ENCODE peak calls at places on chromosomes 16 and 17, in five cellular contexts. R is T-helper 17 cell; N is foreskin fibroblast; W is stimulated activated CD8-positive, alpha-beta memory T cell treated with anti-CD3 and anti-CD28 coated beads, Interleukin-4, amount 100 ng/mL, for 24 hours; B is fibroblast of lung. A is an unnamed sample.

GRCh38 chr17:20122236-20122879 is 113.2 kb downstream of the SPECC1 start:
- DNase-seq in R (no peak), N (no peak), W (no peak), B (no peak), A (no peak)

GRCh38 chr17:50767030-50767429 is 288 bp downstream of the ANKRD40CL start:
- DNase-seq in R (no peak), N (no peak), W (no peak), B (no peak), A (no peak)

GRCh38 chr17:58232707-58233156 is 5.7 kb upstream of the LPO start:
- DNase-seq in R (no peak), N (peak; percentile 72), W (no peak), B (peak; percentile 12), A (no peak)

GRCh38 chr16:67177743-67178699 is 5.7 kb downstream of the MATCAP1 start:
- DNase-seq in R (peak; percentile 64), N (no peak), W (no peak), B (peak; percentile 53), A (peak; percentile 54)

GRCh38 chr16:50308237-50308965 is 42.0 kb downstream of the ADCY7 start:
- DNase-seq in R (no peak), N (no peak), W (no peak), B (no peak), A (no peak)

GRCh38 chr17:50379733-50380132 is 6.7 kb downstream of the EME1 start:
- DNase-seq in R (no peak), N (no peak), W (no peak), B (no peak), A (no peak)

GRCh38 chr16:27429981-27430441 is 28.0 kb downstream of the IL21R start:
- DNase-seq in R (no peak), N (no peak), W (no peak), B (no peak), A (no peak)

GRCh38 chr16:86919531-86920305 is 341.4 kb downstream of the FOXL1 start:
- DNase-seq in R (no peak), N (no peak), W (no peak), B (no peak), A (no peak)

GRCh38 chr16:15539197-15539596 is 103.8 kb downstream of the MARF1 start:
- DNase-seq in R (no peak), N (no peak), W (no peak), B (no peak), A (no peak)

GRCh38 chr17:38669520-38669919 is 5.2 kb downstream of the EPOP start:
- DNase-seq in R (no peak), N (no peak), W (no peak), B (no peak), A (no peak)

GRCh38 chr16:19741354-19741753 is 23.3 kb downstream of the IQCK start:
- DNase-seq in R (no peak), N (no peak), W (no peak), B (no peak), A (no peak)

GRCh38 chr17:50356418-50356817 is 10.5 kb downstream of the XYLT2 start:
- DNase-seq in R (no peak), N (no peak), W (no peak), B (no peak), A (no peak)

GRCh38 chr17:76868176-76868668 is at the start of gene MGAT5B:
- DNase-seq in R (peak; percentile 66), N (peak; percentile 79), W (peak; percentile 61), B (peak; percentile 78), A (peak; percentile 75)

GRCh38 chr16:59697236-59697635 is 963.1 kb upstream of the GOT2 start:
- DNase-seq in R (no peak), N (no peak), W (no peak), B (peak; percentile 17), A (no peak)

GRCh38 chr17:38724337-38724988 is 5.7 kb upstream of the CISD3 start:
- DNase-seq in R (no peak), N (no peak), W (no peak), B (no peak), A (peak; percentile 52)

GRCh38 chr17:71666047-71666446 is 454.8 kb upstream of the SOX9 start:
- DNase-seq in R (no peak), N (no peak), W (no peak), B (no peak), A (no peak)

GRCh38 chr16:54847207-54847606 is 83.5 kb upstream of the IRX5 start:
- DNase-seq in R (no peak), N (no peak), W (no peak), B (no peak), A (no peak)

GRCh38 chr17:12457493-12457892 is 208.2 kb upstream of the MYOCD start:
- DNase-seq in R (no peak), N (no peak), W (no peak), B (no peak), A (no peak)

GRCh38 chr17:869067-869466 is 86.9 kb downstream of the MRM3 start:
- DNase-seq in R (no peak), N (peak; percentile 86), W (no peak), B (peak; percentile 78), A (peak; percentile 84)

GRCh38 chr16:87821346-87822001 is 47.8 kb downstream of the SLC7A5 start:
- DNase-seq in R (no peak), N (no peak), W (no peak), B (no peak), A (no peak)

GRCh38 chr17:68455756-68456528 is 1.4 kb downstream of the WIPI1 start:
- DNase-seq in R (no peak), N (peak; percentile 82), W (no peak), B (peak; percentile 98), A (peak; percentile 98)

GRCh38 chr17:57987582-57988300 is at the start of gene VEZF1:
- DNase-seq in R (peak; percentile 70), N (peak; percentile 62), W (peak; percentile 68), B (peak; percentile 59), A (peak; percentile 78)

GRCh38 chr17:27559996-27560481 is 70.9 kb upstream of the LGALS9 start:
- DNase-seq in R (no peak), N (peak; percentile 63), W (no peak), B (peak; percentile 98), A (peak; percentile 81)

GRCh38 chr17:79496422-79497005 is 114.3 kb downstream of the RBFOX3 start:
- DNase-seq in R (no peak), N (no peak), W (no peak), B (no peak), A (no peak)

GRCh38 chr16:89863741-89864391 is 9.5 kb upstream of the TCF25 start:
- DNase-seq in R (no peak), N (peak; percentile 21), W (peak; percentile 29), B (peak; percentile 14), A (no peak)

GRCh38 chr16:47196457-47196856 is 52.7 kb upstream of the NETO2 start:
- DNase-seq in R (no peak), N (no peak), W (no peak), B (no peak), A (no peak)

GRCh38 chr16:13453938-13454553 is 465.9 kb upstream of the ERCC4 start:
- DNase-seq in R (no peak), N (peak; percentile 47), W (no peak), B (no peak), A (no peak)

GRCh38 chr16:66635406-66635805 is 30.9 kb downstream of the CMTM3 start:
- DNase-seq in R (no peak), N (no peak), W (no peak), B (no peak), A (no peak)

GRCh38 chr16:67248401-67249177 is at the start of gene SLC9A5:
- DNase-seq in R (peak; percentile 22), N (no peak), W (no peak), B (no peak), A (no peak)

GRCh38 chr17:44655983-44656700 is at the start of gene MEIOC:
- DNase-seq in R (no peak), N (no peak), W (peak; percentile 34), B (no peak), A (no peak)

GRCh38 chr17:3738562-3739295 is 15.0 kb downstream of the HASPIN start:
- DNase-seq in R (peak; percentile 46), N (no peak), W (peak; percentile 64), B (peak; percentile 9), A (no peak)

GRCh38 chr17:78268960-78269892 is 37.8 kb downstream of the TMEM235 start:
- DNase-seq in R (no peak), N (no peak), W (no peak), B (peak; percentile 56), A (no peak)

GRCh38 chr17:82121660-82122629 is 23.9 kb upstream of the FASN start:
- DNase-seq in R (no peak), N (no peak), W (no peak), B (no peak), A (no peak)

GRCh38 chr16:75250089-75250808 is 1.2 kb downstream of the BCAR1 start:
- DNase-seq in R (no peak), N (no peak), W (no peak), B (no peak), A (no peak)

GRCh38 chr16:963913-964695 is 6.7 kb downstream of the LMF1 start:
- DNase-seq in R (no peak), N (no peak), W (no peak), B (no peak), A (no peak)

GRCh38 chr16:58389724-58390123 is 2.5 kb upstream of the GINS3 start:
- DNase-seq in R (no peak), N (no peak), W (no peak), B (no peak), A (no peak)

GRCh38 chr17:65629234-65629690 is 67.8 kb upstream of the AXIN2 start:
- DNase-seq in R (no peak), N (peak; percentile 6), W (no peak), B (no peak), A (no peak)

GRCh38 chr17:21275047-21275578 is 9.4 kb upstream of the MAP2K3 start:
- DNase-seq in R (no peak), N (no peak), W (no peak), B (no peak), A (no peak)